ENCODE peak calls at places on chromosomes 3 and 15, in nine cellular contexts. D is pancreas; H is tibial artery; M is stomach; G is endodermal cell; E is right cardiac atrium; Z is fibroblast of lung; R is mammary epithelial cell; U is effector memory CD4-positive, alpha-beta T cell. L is an unnamed sample. For H3K4me1 and H3K27me3, the result is how much of the 10 kb centered on the place peaks cover.

GRCh38 chr15:28995193-28995592 is 109.4 kb downstream of the APBA2 start:
- DNase-seq in U (no peak), G (no peak), M (no peak), E (no peak), R (no peak), H (no peak), Z (no peak), D (no peak), L (no peak)

GRCh38 chr3:182501861-182502260 is 291.4 kb upstream of the ATP11B start:
- DNase-seq in M (no peak), U (no peak), G (no peak), H (no peak), E (no peak), D (no peak), Z (peak), R (no peak), L (no peak)

GRCh38 chr15:101043011-101043410 is 123.9 kb downstream of the LRRK1 start:
- DNase-seq in Z (no peak), D (no peak), H (peak), U (no peak), E (no peak), M (peak), R (no peak), G (peak), L (peak)

GRCh38 chr15:41689834-41690233 is 29.6 kb downstream of the MGA start:
- DNase-seq in D (no peak), M (no peak), G (no peak), H (no peak), E (no peak), U (no peak), R (no peak), Z (no peak), L (no peak)

GRCh38 chr15:56468271-56468912 is 3.5 kb upstream of the MNS1 start:
- DNase-seq in E (no peak), U (no peak), R (no peak), H (no peak), M (no peak), Z (no peak), G (no peak), D (no peak), L (no peak)

GRCh38 chr3:143171656-143172055 is 52.1 kb downstream of the CHST2 start:
- DNase-seq in E (no peak), Z (peak), D (no peak), H (no peak), G (no peak), U (no peak), R (no peak), M (no peak), L (no peak)

GRCh38 chr3:176789281-176789705 is 408.0 kb downstream of the TBL1XR1 start:
- DNase-seq in R (peak), U (no peak), M (no peak), H (no peak), Z (peak), E (no peak), G (no peak), D (no peak), L (no peak)

GRCh38 chr3:136624894-136625815 is 127.0 kb downstream of the STAG1 start:
- DNase-seq in R (peak), G (peak), Z (peak), U (no peak), M (no peak), D (no peak), E (no peak), H (no peak), L (no peak)

GRCh38 chr15:77243146-77243545 is 172.2 kb upstream of the TSPAN3 start:
- DNase-seq in M (no peak), G (no peak), R (no peak), U (no peak), D (no peak), E (no peak), Z (no peak), H (no peak), L (no peak)

GRCh38 chr3:125120370-125121122 is 64.7 kb upstream of the HEG1 start:
- DNase-seq in U (no peak), Z (peak), R (no peak), M (no peak), H (no peak), D (no peak), G (peak), E (no peak), L (peak)

GRCh38 chr3:125121246-125122010 is 65.6 kb upstream of the HEG1 start:
- DNase-seq in M (no peak), D (no peak), R (no peak), U (no peak), G (peak), Z (no peak), H (no peak), E (no peak), L (peak)

GRCh38 chr3:125118600-125118999 is 62.8 kb upstream of the HEG1 start:
- DNase-seq in U (no peak), R (no peak), M (no peak), H (no peak), G (peak), Z (no peak), D (no peak), E (no peak), L (peak)

GRCh38 chr3:125117631-125118191 is 61.9 kb upstream of the HEG1 start:
- DNase-seq in E (no peak), Z (peak), R (no peak), U (no peak), G (no peak), H (no peak), M (no peak), D (no peak), L (no peak)

GRCh38 chr3:125119752-125120369 is 64.1 kb upstream of the HEG1 start:
- DNase-seq in D (no peak), H (no peak), R (no peak), U (no peak), Z (no peak), M (no peak), E (no peak), G (peak), L (no peak)
- H3K4me1 ChIP-seq in D (under half), H (under half), R (under half), U (under half), Z (under half), M (under half), E (under half), G (under half), L (under half)

DNA sequence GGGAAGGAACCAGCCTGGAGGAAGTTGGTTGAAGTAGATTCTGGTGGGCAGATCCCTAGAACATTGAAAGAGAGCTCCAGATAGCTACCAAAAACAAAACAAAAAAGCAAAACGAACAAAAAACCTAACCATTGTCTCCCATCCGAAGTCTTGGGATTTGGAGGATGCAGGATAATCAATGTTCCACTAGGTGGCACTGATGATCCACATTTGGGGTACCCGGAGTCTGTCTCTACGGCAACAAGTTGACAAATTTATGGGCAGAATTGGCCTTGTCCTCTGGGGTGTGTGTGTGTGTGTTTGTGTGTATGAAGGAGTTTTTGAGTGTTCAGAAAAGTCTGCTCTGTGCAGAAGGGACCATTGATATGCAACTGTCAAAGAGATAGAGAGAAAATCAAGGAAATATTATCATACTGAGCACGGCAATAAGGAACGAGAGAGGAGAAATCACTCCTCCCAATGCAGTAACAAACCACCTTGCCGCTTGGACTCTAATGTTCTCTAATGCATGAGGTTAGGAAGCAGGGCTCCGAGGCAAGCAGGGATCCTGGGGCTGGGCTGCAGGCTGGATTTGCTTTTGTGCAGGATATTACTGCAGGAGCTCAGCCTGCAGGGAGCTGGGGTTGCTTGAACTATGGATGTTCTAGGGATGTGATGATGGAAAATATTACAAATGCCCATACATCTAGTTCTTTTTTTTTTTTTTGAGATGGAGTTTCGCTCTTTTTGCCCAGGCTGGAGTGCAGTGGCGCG is 59.8 kb upstream of the KLHL25 start:
- DNase-seq in G (peak), E (no peak), M (no peak), H (no peak), R (peak), U (peak), D (no peak), Z (peak), L (no peak)
- H3K27me3 ChIP-seq in G (under half), E (under half), M (under half), H (under half), R (under half), U (under half), D (under half), Z (under half), L (under half)

DNA sequence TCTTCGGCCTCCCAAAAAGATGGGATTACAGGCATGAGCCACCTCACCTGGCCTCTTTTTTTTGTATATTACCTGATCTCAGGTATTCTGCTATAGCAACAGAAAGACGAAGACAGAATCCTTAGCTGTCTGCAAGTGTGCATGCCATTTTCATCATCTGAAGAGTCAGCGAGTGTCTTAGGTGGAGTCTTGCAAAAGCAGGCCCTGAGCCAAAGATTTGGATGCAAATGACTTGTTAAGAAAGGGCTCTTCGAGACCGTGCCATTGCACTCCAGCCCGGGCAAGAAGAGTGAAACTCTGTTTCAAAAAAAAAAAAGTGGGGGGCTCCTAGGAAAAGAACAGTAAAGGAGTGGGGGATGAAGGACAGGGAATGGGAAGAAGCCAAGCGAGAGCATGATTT is 10.2 kb upstream of the TRIM69 start:
- DNase-seq in M (no peak), U (no peak), R (no peak), Z (peak), E (no peak), D (no peak), H (no peak), G (no peak), L (no peak)
- H3K4me1 ChIP-seq in M (under half), U (half or more), R (under half), Z (under half), E (under half), D (under half), H (under half), G (under half), L (under half)

DNA sequence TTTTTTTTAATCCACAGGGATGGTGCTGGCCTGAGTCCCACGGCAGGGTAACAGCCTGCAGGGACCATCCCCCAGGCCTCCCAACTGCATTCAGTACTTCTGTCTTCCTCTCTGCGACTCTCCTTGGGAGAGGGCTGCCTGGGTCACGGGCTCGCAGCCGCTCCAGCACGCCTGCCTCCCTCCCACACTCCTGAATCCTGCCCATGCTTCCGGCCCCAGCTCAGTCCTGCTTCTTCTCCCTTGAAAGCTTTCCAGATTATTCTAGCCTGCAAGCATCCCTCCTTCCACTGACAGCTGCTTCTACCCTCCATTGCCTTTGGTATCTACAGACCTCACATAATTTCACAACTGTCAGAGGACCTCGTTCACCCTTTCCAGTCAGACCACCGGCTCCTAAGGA is 32.4 kb downstream of the MEGF11 start:
- DNase-seq in E (no peak), H (peak), U (no peak), M (no peak), R (no peak), D (no peak), G (no peak), Z (peak), L (no peak)
- H3K27me3 ChIP-seq in E (under half), H (under half), U (under half), M (under half), R (under half), D (under half), G (under half), Z (under half), L (under half)

GRCh38 chr3:70069557-70069956 is 70.0 kb downstream of the SAMMSON start:
- DNase-seq in G (no peak), U (no peak), D (no peak), E (no peak), R (no peak), Z (no peak), M (no peak), H (no peak), L (no peak)
- H3K4me1 ChIP-seq in G (under half), U (under half), D (under half), E (under half), R (under half), Z (under half), M (under half), H (under half), L (under half)

DNA sequence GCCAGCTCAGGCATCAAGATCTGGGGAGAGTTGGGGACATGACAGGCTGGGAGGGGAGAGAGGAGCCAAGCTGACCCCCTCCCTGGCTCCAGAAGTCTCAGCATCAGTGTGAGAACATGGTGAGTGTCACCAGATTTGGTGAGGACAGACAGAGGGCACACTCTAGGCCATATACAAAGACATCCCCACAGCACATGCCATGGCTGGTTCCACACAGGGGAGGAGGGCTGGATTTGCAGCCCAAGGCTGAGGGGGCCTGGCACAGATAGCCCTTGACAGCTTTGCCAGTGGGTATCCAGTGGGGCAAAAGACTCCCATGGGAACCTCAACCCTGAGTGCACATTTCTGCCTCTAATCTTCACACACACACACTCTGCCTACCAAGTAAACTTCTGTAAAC is 10.1 kb upstream of the ANKRD63 start:
- DNase-seq in Z (no peak), R (no peak), H (no peak), U (no peak), G (no peak), E (peak), M (no peak), D (peak), L (no peak)
- H3K27me3 ChIP-seq in Z (under half), R (under half), H (under half), U (under half), G (half or more), E (under half), M (under half), D (under half), L (under half)

GRCh38 chr3:152375546-152375945 is 106.8 kb downstream of the MBNL1 start:
- DNase-seq in R (no peak), G (no peak), H (no peak), D (no peak), E (no peak), M (no peak), U (no peak), Z (peak), L (no peak)
- H3K4me1 ChIP-seq in R (under half), G (under half), H (under half), D (under half), E (under half), M (under half), U (under half), Z (under half), L (under half)

GRCh38 chr3:10015476-10015904 is 10.7 kb upstream of the FANCD2 start:
- DNase-seq in Z (peak), M (peak), H (peak), D (peak), G (no peak), R (peak), U (no peak), E (peak), L (peak)
- H3K27me3 ChIP-seq in Z (under half), M (under half), H (under half), D (under half), G (under half), R (under half), U (under half), E (under half), L (under half)